ENCODE peak calls at places on chromosomes 5 and 9, in four cellular contexts. One of them, this sample, is unnamed.

GRCh38 chr5:133840168-133840567 is 128.3 kb downstream of the C5orf15 start:
- DNase-seq in GM12878: no peak
- DNase-seq in NT2/D1: no peak
- DNase-seq in HepG2: no peak
- DNase-seq in this sample: no peak

GRCh38 chr9:78677326-78677725 is 380.4 kb downstream of the PSAT1 start:
- DNase-seq in GM12878: no peak
- DNase-seq in NT2/D1: no peak
- DNase-seq in HepG2: no peak
- DNase-seq in this sample: no peak

GRCh38 chr5:82886911-82887310 is 190.3 kb downstream of the TMEM167A start:
- DNase-seq in GM12878: no peak
- DNase-seq in NT2/D1: no peak
- DNase-seq in HepG2: no peak
- DNase-seq in this sample: no peak

GRCh38 chr5:34628373-34628772 is 27.8 kb upstream of the RAI14 start:
- DNase-seq in GM12878: no peak
- DNase-seq in NT2/D1: no peak
- DNase-seq in HepG2: no peak
- DNase-seq in this sample: no peak

GRCh38 chr5:2750758-2751464 is 566 bp downstream of the IRX2 start:
- DNase-seq in GM12878: no peak
- DNase-seq in NT2/D1: no peak
- DNase-seq in HepG2: no peak
- DNase-seq in this sample: no peak

GRCh38 chr5:101473483-101473882 is 570.4 kb upstream of the ST8SIA4 start:
- DNase-seq in GM12878: peak
- DNase-seq in NT2/D1: no peak
- DNase-seq in HepG2: no peak
- DNase-seq in this sample: no peak

GRCh38 chr9:106697390-106697789 is 165.6 kb upstream of the ZNF462 start:
- DNase-seq in GM12878: no peak
- DNase-seq in NT2/D1: no peak
- DNase-seq in HepG2: no peak
- DNase-seq in this sample: no peak

GRCh38 chr9:3277200-3277599 is 248.6 kb downstream of the RFX3 start:
- DNase-seq in GM12878: no peak
- DNase-seq in NT2/D1: no peak
- DNase-seq in HepG2: no peak
- DNase-seq in this sample: no peak

GRCh38 chr9:126205260-126205659 is 121.4 kb upstream of the MVB12B start:
- DNase-seq in GM12878: no peak
- DNase-seq in NT2/D1: no peak
- DNase-seq in HepG2: no peak
- DNase-seq in this sample: no peak

GRCh38 chr5:159906957-159907356 is 9.3 kb upstream of the ADRA1B start:
- DNase-seq in GM12878: no peak
- DNase-seq in NT2/D1: no peak
- DNase-seq in HepG2: no peak
- DNase-seq in this sample: no peak

GRCh38 chr9:136014928-136015633 is 53.9 kb upstream of the UBAC1 start:
- DNase-seq in GM12878: no peak
- DNase-seq in NT2/D1: no peak
- DNase-seq in HepG2: no peak
- DNase-seq in this sample: no peak
- TF ChIP-seq SUZ12 in GM12878: no peak
- TF ChIP-seq SUZ12 in NT2/D1: no peak
- TF ChIP-seq SUZ12 in HepG2: no peak
- TF ChIP-seq SUZ12 in this sample: no peak

DNA sequence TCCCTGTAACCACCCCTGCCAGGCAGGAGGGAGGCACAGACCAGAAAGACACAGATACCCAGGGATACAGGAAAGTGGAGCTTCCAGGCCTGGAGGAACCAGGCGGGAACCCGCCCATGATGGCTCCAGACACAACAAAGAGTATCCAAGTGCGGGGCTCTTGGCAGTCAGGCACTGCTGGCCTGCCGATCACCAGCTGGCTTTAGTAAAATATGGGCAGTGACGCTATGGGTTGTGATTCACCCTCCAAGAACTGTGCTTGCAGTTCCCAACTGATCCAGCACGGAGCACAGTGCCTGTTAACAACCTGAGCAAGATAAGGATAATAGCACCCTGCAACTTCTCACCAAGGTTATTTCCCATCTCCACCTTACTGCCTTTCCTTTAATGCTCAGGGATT is 463.3 kb downstream of the IRX1 start:
- DNase-seq in GM12878: no peak
- DNase-seq in NT2/D1: no peak
- DNase-seq in HepG2: no peak
- DNase-seq in this sample: no peak
- TF ChIP-seq SUZ12 in GM12878: no peak
- TF ChIP-seq SUZ12 in NT2/D1: no peak
- TF ChIP-seq SUZ12 in HepG2: no peak
- TF ChIP-seq SUZ12 in this sample: no peak

GRCh38 chr9:120856700-120857099 is 14.0 kb upstream of the PSMD5 start:
- DNase-seq in GM12878: no peak
- DNase-seq in NT2/D1: no peak
- DNase-seq in HepG2: no peak
- DNase-seq in this sample: no peak
- TF ChIP-seq SUZ12 in GM12878: no peak
- TF ChIP-seq SUZ12 in NT2/D1: no peak
- TF ChIP-seq SUZ12 in HepG2: no peak
- TF ChIP-seq SUZ12 in this sample: no peak

GRCh38 chr9:134335095-134335489 is 8.8 kb downstream of the RXRA start:
- DNase-seq in GM12878: no peak
- DNase-seq in NT2/D1: no peak
- DNase-seq in HepG2: no peak
- DNase-seq in this sample: no peak
- TF ChIP-seq SUZ12 in GM12878: no peak
- TF ChIP-seq SUZ12 in NT2/D1: no peak
- TF ChIP-seq SUZ12 in HepG2: no peak
- TF ChIP-seq SUZ12 in this sample: no peak

GRCh38 chr9:71303351-71303750 is 181.9 kb upstream of the TRPM3 start:
- DNase-seq in GM12878: no peak
- DNase-seq in NT2/D1: no peak
- DNase-seq in HepG2: no peak
- DNase-seq in this sample: no peak
- TF ChIP-seq SUZ12 in GM12878: no peak
- TF ChIP-seq SUZ12 in NT2/D1: no peak
- TF ChIP-seq SUZ12 in HepG2: no peak
- TF ChIP-seq SUZ12 in this sample: no peak